ENCODE peak calls at places on chromosomes 16 and 17, in five cellular contexts. One of them, this sample, is unnamed.

GRCh38 chr17:21010705-21011596 is 31.9 kb downstream of the USP22 start:
- DNase-seq in H54: no peak
- DNase-seq in NB4: no peak
- DNase-seq in AML-193: no peak
- DNase-seq in NCI-H2081: no peak
- DNase-seq in this sample: no peak

GRCh38 chr17:1792495-1793446 is 30.9 kb downstream of the SERPINF1 start:
- DNase-seq in NB4: no peak
- DNase-seq in AML-193: no peak
- DNase-seq in NCI-H2081: no peak
- DNase-seq in H54: no peak
- DNase-seq in this sample: no peak

GRCh38 chr17:60139438-60140285 is 10.1 kb upstream of the CA4 start:
- DNase-seq in NCI-H2081: no peak
- DNase-seq in AML-193: no peak
- DNase-seq in NB4: peak
- DNase-seq in H54: no peak
- DNase-seq in this sample: peak

GRCh38 chr16:30151091-30151490 is 28.1 kb upstream of the MAPK3 start:
- DNase-seq in NCI-H2081: no peak
- DNase-seq in AML-193: no peak
- DNase-seq in NB4: no peak
- DNase-seq in H54: no peak
- DNase-seq in this sample: no peak

GRCh38 chr17:6386041-6386630 is 48.8 kb downstream of the AIPL1 start:
- DNase-seq in NCI-H2081: no peak
- DNase-seq in H54: no peak
- DNase-seq in NB4: no peak
- DNase-seq in AML-193: no peak
- DNase-seq in this sample: no peak

GRCh38 chr17:58517928-58518609 is 3.6 kb upstream of the MTMR4 start:
- DNase-seq in NB4: peak
- DNase-seq in H54: peak
- DNase-seq in NCI-H2081: peak
- DNase-seq in AML-193: peak
- DNase-seq in this sample: peak

GRCh38 chr17:16304832-16305231 is 48.4 kb downstream of the CENPV start:
- DNase-seq in NCI-H2081: peak
- DNase-seq in NB4: peak
- DNase-seq in H54: no peak
- DNase-seq in AML-193: peak
- DNase-seq in this sample: no peak

GRCh38 chr16:28192811-28193529 is 18.8 kb downstream of the XPO6 start:
- DNase-seq in AML-193: no peak
- DNase-seq in NCI-H2081: no peak
- DNase-seq in H54: no peak
- DNase-seq in NB4: peak
- DNase-seq in this sample: peak

GRCh38 chr17:44084131-44084538 is 13.6 kb downstream of the G6PC3 start:
- DNase-seq in H54: no peak
- DNase-seq in AML-193: no peak
- DNase-seq in NB4: peak
- DNase-seq in NCI-H2081: no peak
- DNase-seq in this sample: no peak

GRCh38 chr16:49844399-49844798 is 11.5 kb downstream of the ZNF423 start:
- DNase-seq in NB4: no peak
- DNase-seq in NCI-H2081: no peak
- DNase-seq in AML-193: no peak
- DNase-seq in H54: no peak
- DNase-seq in this sample: no peak

GRCh38 chr17:54948380-54948779 is 20.1 kb downstream of the COX11 start:
- DNase-seq in AML-193: no peak
- DNase-seq in NCI-H2081: no peak
- DNase-seq in NB4: peak
- DNase-seq in H54: peak
- DNase-seq in this sample: no peak

GRCh38 chr17:2828396-2829038 is 32.3 kb downstream of the RAP1GAP2 start:
- DNase-seq in NCI-H2081: peak
- DNase-seq in H54: peak
- DNase-seq in AML-193: no peak
- DNase-seq in NB4: peak
- DNase-seq in this sample: peak

GRCh38 chr17:78113804-78114785 is 14.5 kb downstream of the TMC6 start:
- DNase-seq in NCI-H2081: no peak
- DNase-seq in AML-193: no peak
- DNase-seq in NB4: peak
- DNase-seq in H54: no peak
- DNase-seq in this sample: no peak

GRCh38 chr16:89564476-89565255 is 4.2 kb downstream of the RPL13 start:
- DNase-seq in AML-193: no peak
- DNase-seq in NB4: peak
- DNase-seq in H54: no peak
- DNase-seq in NCI-H2081: no peak
- DNase-seq in this sample: no peak

GRCh38 chr16:11681526-11681925 is 13.3 kb downstream of the SNN start:
- DNase-seq in AML-193: no peak
- DNase-seq in NCI-H2081: no peak
- DNase-seq in H54: no peak
- DNase-seq in NB4: peak
- DNase-seq in this sample: no peak

GRCh38 chr17:79192503-79193500 is 118.2 kb downstream of the ENGASE start:
- DNase-seq in AML-193: no peak
- DNase-seq in H54: peak
- DNase-seq in NB4: peak
- DNase-seq in NCI-H2081: no peak
- DNase-seq in this sample: no peak

GRCh38 chr17:12765544-12765943 is 23.8 kb upstream of the ARHGAP44 start:
- DNase-seq in NB4: peak
- DNase-seq in AML-193: no peak
- DNase-seq in NCI-H2081: no peak
- DNase-seq in H54: peak
- DNase-seq in this sample: no peak

GRCh38 chr17:76623271-76624146 is 20.0 kb downstream of the ST6GALNAC1 start:
- DNase-seq in H54: peak
- DNase-seq in NB4: peak
- DNase-seq in NCI-H2081: peak
- DNase-seq in AML-193: peak
- DNase-seq in this sample: peak

GRCh38 chr17:48804936-48805411 is 12.1 kb downstream of the TTLL6 start:
- DNase-seq in H54: peak
- DNase-seq in NB4: peak
- DNase-seq in NCI-H2081: peak
- DNase-seq in AML-193: peak
- DNase-seq in this sample: peak

GRCh38 chr17:6894206-6894528 is 62.6 kb upstream of the TEKT1 start:
- DNase-seq in H54: no peak
- DNase-seq in NCI-H2081: no peak
- DNase-seq in NB4: no peak
- DNase-seq in AML-193: no peak
- DNase-seq in this sample: peak

GRCh38 chr17:44071772-44072171 is 1.2 kb downstream of the G6PC3 start:
- DNase-seq in H54: no peak
- DNase-seq in AML-193: peak
- DNase-seq in NCI-H2081: no peak
- DNase-seq in NB4: no peak
- DNase-seq in this sample: no peak

GRCh38 chr17:45431531-45432404 is 902 bp downstream of the ARHGAP27 start:
- DNase-seq in AML-193: peak
- DNase-seq in H54: peak
- DNase-seq in NCI-H2081: peak
- DNase-seq in NB4: peak
- DNase-seq in this sample: peak

GRCh38 chr16:22425036-22425801 is 50.8 kb upstream of the CDR2 start:
- DNase-seq in NCI-H2081: no peak
- DNase-seq in NB4: no peak
- DNase-seq in AML-193: no peak
- DNase-seq in H54: no peak
- DNase-seq in this sample: no peak

GRCh38 chr17:47888293-47888692 is 7.7 kb upstream of the SP2 start:
- DNase-seq in NCI-H2081: no peak
- DNase-seq in AML-193: no peak
- DNase-seq in H54: no peak
- DNase-seq in NB4: no peak
- DNase-seq in this sample: no peak

GRCh38 chr16:5870886-5871715 is 773.5 kb upstream of the EEF2KMT start:
- DNase-seq in NCI-H2081: no peak
- DNase-seq in NB4: no peak
- DNase-seq in AML-193: no peak
- DNase-seq in H54: no peak
- DNase-seq in this sample: no peak

GRCh38 chr16:88810868-88811599 is 694 bp downstream of the APRT start:
- DNase-seq in AML-193: peak
- DNase-seq in H54: peak
- DNase-seq in NCI-H2081: peak
- DNase-seq in NB4: peak
- DNase-seq in this sample: peak

GRCh38 chr17:4903051-4903818 is at the start of gene CHRNE:
- DNase-seq in NCI-H2081: peak
- DNase-seq in H54: peak
- DNase-seq in AML-193: peak
- DNase-seq in NB4: peak
- DNase-seq in this sample: no peak

GRCh38 chr17:9002610-9003354 is 18.5 kb upstream of the NTN1 start:
- DNase-seq in NB4: no peak
- DNase-seq in NCI-H2081: no peak
- DNase-seq in H54: no peak
- DNase-seq in AML-193: no peak
- DNase-seq in this sample: peak

This sample was measured in GM19239.